ENCODE peak calls at places on chromosomes 16 and 17, in five cellular contexts. A is AG09309, L is astrocyte of the cerebellum, C is transverse colon, Y is right atrium auricular region. B is an unnamed sample.
A peak's percentile ranks its signal among the peaks of the same experiment; 100 is the strongest.

GRCh38 chr17:72151565-72152391 is 31.0 kb downstream of the SOX9 start:
- DNase-seq in A (no peak), L (no peak), C (peak; percentile 29), Y (peak; percentile 89), B (no peak)

GRCh38 chr17:3827124-3827773 is 18.8 kb downstream of the NCBP3 start:
- DNase-seq in A (peak; percentile 41), L (peak; percentile 65), C (peak; percentile 64), Y (no peak), B (peak; percentile 43)

GRCh38 chr17:65559802-65560627 is 1.4 kb downstream of the AXIN2 start:
- DNase-seq in A (no peak), L (no peak), C (peak; percentile 43), Y (no peak), B (no peak)

GRCh38 chr16:7713244-7713643 is 380.6 kb downstream of the RBFOX1 start:
- DNase-seq in A (no peak), L (no peak), C (no peak), Y (no peak), B (no peak)

GRCh38 chr17:75821552-75821951 is 22.7 kb downstream of the UNC13D start:
- DNase-seq in A (no peak), L (no peak), C (no peak), Y (no peak), B (no peak)

GRCh38 chr16:35733278-35733965 is 2274.0 kb downstream of the TP53TG3F start:
- DNase-seq in A (no peak), L (no peak), C (no peak), Y (peak; percentile 44), B (no peak)

GRCh38 chr16:4944333-4945281 is 7.7 kb upstream of the PPL start:
- DNase-seq in A (peak; percentile 86), L (peak; percentile 94), C (peak; percentile 84), Y (peak; percentile 94), B (peak; percentile 92)

GRCh38 chr16:54697677-54698076 is 233.0 kb upstream of the IRX5 start:
- DNase-seq in A (no peak), L (no peak), C (no peak), Y (no peak), B (no peak)

GRCh38 chr16:89506791-89507191 is 1.4 kb upstream of the SPG7 start:
- DNase-seq in A (no peak), L (no peak), C (no peak), Y (no peak), B (no peak)

GRCh38 chr17:47995241-47995935 is 24.5 kb downstream of the CDK5RAP3 start:
- DNase-seq in A (no peak), L (no peak), C (no peak), Y (no peak), B (no peak)

GRCh38 chr17:37787055-37787720 is 42.3 kb upstream of the HNF1B start:
- DNase-seq in A (no peak), L (peak; percentile 32), C (peak; percentile 88), Y (no peak), B (no peak)

GRCh38 chr17:52357855-52358254 is 199.3 kb upstream of the CA10 start:
- DNase-seq in A (no peak), L (no peak), C (no peak), Y (no peak), B (no peak)

GRCh38 chr17:77737442-77738265 is 220.8 kb upstream of the TNRC6C start:
- DNase-seq in A (no peak), L (no peak), C (no peak), Y (peak; percentile 52), B (no peak)

GRCh38 chr17:15274017-15274416 is 8.9 kb upstream of the PMP22 start:
- DNase-seq in A (no peak), L (no peak), C (no peak), Y (no peak), B (no peak)

GRCh38 chr17:76840884-76841775 is 27.1 kb upstream of the MGAT5B start:
- DNase-seq in A (no peak), L (no peak), C (no peak), Y (no peak), B (no peak)

GRCh38 chr17:40664582-40665333 is at the start of gene KRT222:
- DNase-seq in A (no peak), L (no peak), C (no peak), Y (no peak), B (no peak)

GRCh38 chr16:46923513-46924295 is 39.5 kb downstream of the GPT2 start:
- DNase-seq in A (no peak), L (no peak), C (no peak), Y (no peak), B (no peak)

GRCh38 chr17:83160443-83161297 is 81.3 kb downstream of the METRNL start:
- DNase-seq in A (no peak), L (no peak), C (no peak), Y (no peak), B (no peak)

GRCh38 chr17:19759934-19760530 is 11.9 kb upstream of the ALDH3A1 start:
- DNase-seq in A (no peak), L (no peak), C (no peak), Y (no peak), B (no peak)

GRCh38 chr16:14303182-14303618 is 232.1 kb downstream of the MRTFB start:
- DNase-seq in A (no peak), L (no peak), C (no peak), Y (no peak), B (no peak)

GRCh38 chr16:1193143-1193824 is 31.8 kb downstream of the TPSG1 start:
- DNase-seq in A (no peak), L (no peak), C (peak; percentile 24), Y (no peak), B (no peak)

GRCh38 chr16:66273644-66274334 is 92.7 kb upstream of the CDH5 start:
- DNase-seq in A (no peak), L (no peak), C (no peak), Y (no peak), B (no peak)

GRCh38 chr17:41098042-41098441 is at the start of gene KRTAP4-8:
- DNase-seq in A (no peak), L (no peak), C (no peak), Y (no peak), B (no peak)

GRCh38 chr17:7987112-7987893 is 15.1 kb upstream of the GUCY2D start:
- DNase-seq in A (no peak), L (no peak), C (no peak), Y (no peak), B (no peak)

GRCh38 chr17:265726-266125 is 84.3 kb upstream of the DOC2B start:
- DNase-seq in A (no peak), L (no peak), C (no peak), Y (no peak), B (no peak)

GRCh38 chr16:14569213-14569612 is 60.8 kb downstream of the PARN start:
- DNase-seq in A (no peak), L (no peak), C (peak; percentile 84), Y (no peak), B (no peak)

GRCh38 chr17:40612510-40613244 is 34.9 kb downstream of the SMARCE1 start:
- DNase-seq in A (no peak), L (no peak), C (no peak), Y (no peak), B (no peak)

GRCh38 chr17:33949100-33949499 is 306.0 kb upstream of the CCL2 start:
- DNase-seq in A (no peak), L (no peak), C (no peak), Y (no peak), B (no peak)

GRCh38 chr17:66275651-66276050 is 26.8 kb upstream of the PRKCA start:
- DNase-seq in A (peak; percentile 73), L (peak; percentile 77), C (no peak), Y (no peak), B (peak; percentile 93)

GRCh38 chr16:11016524-11016988 is 72.2 kb downstream of the CLEC16A start:
- DNase-seq in A (no peak), L (no peak), C (no peak), Y (no peak), B (no peak)

GRCh38 chr17:4542726-4543191 is 12.4 kb downstream of the MYBBP1A start:
- DNase-seq in A (no peak), L (no peak), C (no peak), Y (no peak), B (no peak)

DNA sequence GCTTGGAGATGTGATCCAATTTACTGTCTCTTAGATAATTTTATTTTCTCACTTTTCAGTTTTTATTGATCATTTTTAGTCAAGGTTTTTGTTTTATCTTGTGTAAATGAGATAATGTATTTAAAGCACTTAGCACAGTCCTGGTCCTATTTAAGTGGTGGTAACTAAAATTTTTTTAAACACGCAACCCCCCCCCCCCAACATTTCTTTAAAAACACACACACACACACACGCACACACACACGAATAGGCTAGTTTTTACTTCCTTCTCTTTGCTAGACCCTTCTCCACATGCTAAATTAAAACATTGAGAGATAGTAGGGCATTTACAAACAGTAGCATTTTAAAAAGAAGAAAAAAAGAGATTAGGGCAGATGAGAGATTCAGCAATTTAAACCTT is 4.9 kb downstream of the NFATC3 start:
- DNase-seq in A (no peak), L (no peak), C (no peak), Y (no peak), B (no peak)
- H3K4me3 ChIP-seq in A (no peak overlapping the region), L (no peak overlapping the region), C (no peak overlapping the region), Y (no peak overlapping the region), B (no peak overlapping the region)

GRCh38 chr16:29876186-29876577 is 13.2 kb upstream of the CDIPT start:
- DNase-seq in A (no peak), L (no peak), C (no peak), Y (no peak), B (no peak)
- H3K4me3 ChIP-seq in A (peak overlapping the region; percentile 21), L (peak overlapping the region; percentile 14), C (no peak overlapping the region), Y (peak overlapping the region; percentile 24), B (peak overlapping the region; percentile 7)

GRCh38 chr16:62298567-62298966 is 262.3 kb upstream of the CDH8 start:
- DNase-seq in A (no peak), L (no peak), C (no peak), Y (no peak), B (no peak)
- H3K4me3 ChIP-seq in A (no peak overlapping the region), L (no peak overlapping the region), C (no peak overlapping the region), Y (no peak overlapping the region), B (no peak overlapping the region)

GRCh38 chr17:80477647-80478478 is 1.5 kb upstream of the NPTX1 start:
- DNase-seq in A (no peak), L (no peak), C (peak; percentile 35), Y (no peak), B (no peak)

GRCh38 chr17:80479246-80479566 is 2.8 kb upstream of the NPTX1 start:
- DNase-seq in A (no peak), L (no peak), C (no peak), Y (no peak), B (no peak)

GRCh38 chr17:80480248-80480647 is 3.8 kb upstream of the NPTX1 start:
- DNase-seq in A (no peak), L (no peak), C (no peak), Y (no peak), B (no peak)

GRCh38 chr17:80476877-80477646 is 655 bp upstream of the NPTX1 start:
- DNase-seq in A (no peak), L (no peak), C (no peak), Y (no peak), B (no peak)

DNA sequence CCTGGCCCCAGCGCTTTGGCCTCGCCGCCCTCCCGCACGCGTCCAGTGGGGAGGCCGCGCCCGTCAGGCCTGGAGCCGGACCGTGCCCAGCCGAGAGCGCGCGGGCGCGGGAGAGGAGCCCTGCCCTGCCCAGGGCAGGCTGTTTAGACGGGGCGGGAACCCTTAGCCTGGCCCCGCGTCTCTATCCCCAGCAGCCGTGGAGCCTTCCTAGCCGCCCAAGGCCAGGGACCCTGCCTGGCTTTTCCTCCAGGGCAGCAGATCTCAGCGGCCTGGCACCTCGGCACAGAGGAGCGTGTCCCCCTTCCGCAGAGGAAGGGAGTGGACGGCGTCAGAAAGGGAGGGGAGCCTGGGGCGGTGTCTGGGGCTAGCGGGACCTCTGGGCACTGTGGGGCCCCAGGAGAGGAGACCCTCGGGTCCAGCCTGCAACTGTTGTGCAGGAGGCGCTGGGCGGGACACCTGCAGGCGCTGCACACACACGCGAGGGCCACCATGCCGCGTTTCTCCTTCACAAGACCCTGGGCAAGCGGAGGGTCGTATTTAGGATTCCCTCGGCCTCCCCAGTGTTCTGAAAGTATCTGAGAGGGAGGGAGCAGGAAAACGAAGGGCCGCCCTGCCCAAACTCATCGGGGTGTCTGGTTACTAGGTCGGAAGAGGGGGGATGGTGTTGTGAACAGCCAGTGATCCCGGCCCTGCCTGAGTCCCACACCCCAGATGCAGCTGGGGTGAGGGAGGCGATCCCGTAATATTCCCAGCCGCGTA is 2.3 kb upstream of the NPTX1 start:
- DNase-seq in A (no peak), L (no peak), C (no peak), Y (no peak), B (no peak)
- H3K4me3 ChIP-seq in A (no peak overlapping the region), L (peak overlapping the region; percentile 30), C (peak overlapping the region; percentile 33), Y (peak overlapping the region; percentile 37), B (peak overlapping the region; percentile 15)

B was measured in HFF-Myc.